ENCODE peak calls at places on chromosomes 11 and 22, in four cellular contexts. One of them, this sample, is unnamed.

GRCh38 chr11:48013269-48013901 is 33.0 kb downstream of the PTPRJ start:
- DNase-seq in DMS 273 treated with DMSO at 0.1 percent for 48 hours: no peak
- DNase-seq in kidney tubule cell: peak; percentile 96
- DNase-seq in stimulated activated naive CD8-positive, alpha-beta T cell treated with anti-CD3 and anti-CD28 coated beads, Interleukin-15, Interleukin-2, amounts not matched to agents 100 U/mL and 50 U/mL, for 24 hours: peak; percentile 72
- DNase-seq in this sample: peak; percentile 61

GRCh38 chr22:30882181-30882771 is 86.3 kb downstream of the MORC2 start:
- DNase-seq in DMS 273 treated with DMSO at 0.1 percent for 48 hours: no peak
- DNase-seq in kidney tubule cell: no peak
- DNase-seq in stimulated activated naive CD8-positive, alpha-beta T cell treated with anti-CD3 and anti-CD28 coated beads, Interleukin-15, Interleukin-2, amounts not matched to agents 100 U/mL and 50 U/mL, for 24 hours: no peak
- DNase-seq in this sample: no peak

GRCh38 chr11:73654482-73655021 is 8.2 kb downstream of the PLEKHB1 start:
- DNase-seq in DMS 273 treated with DMSO at 0.1 percent for 48 hours: no peak
- DNase-seq in kidney tubule cell: no peak
- DNase-seq in stimulated activated naive CD8-positive, alpha-beta T cell treated with anti-CD3 and anti-CD28 coated beads, Interleukin-15, Interleukin-2, amounts not matched to agents 100 U/mL and 50 U/mL, for 24 hours: no peak
- DNase-seq in this sample: no peak

GRCh38 chr22:50604256-50604580 is 3.6 kb downstream of the MAPK8IP2 start:
- DNase-seq in DMS 273 treated with DMSO at 0.1 percent for 48 hours: no peak
- DNase-seq in kidney tubule cell: no peak
- DNase-seq in stimulated activated naive CD8-positive, alpha-beta T cell treated with anti-CD3 and anti-CD28 coated beads, Interleukin-15, Interleukin-2, amounts not matched to agents 100 U/mL and 50 U/mL, for 24 hours: no peak
- DNase-seq in this sample: no peak

GRCh38 chr11:4577761-4578160 is 3.8 kb upstream of the OR52I2 start:
- DNase-seq in DMS 273 treated with DMSO at 0.1 percent for 48 hours: no peak
- DNase-seq in kidney tubule cell: no peak
- DNase-seq in stimulated activated naive CD8-positive, alpha-beta T cell treated with anti-CD3 and anti-CD28 coated beads, Interleukin-15, Interleukin-2, amounts not matched to agents 100 U/mL and 50 U/mL, for 24 hours: no peak
- DNase-seq in this sample: no peak

GRCh38 chr22:37802310-37803194 is 5.2 kb upstream of the GCAT start:
- DNase-seq in DMS 273 treated with DMSO at 0.1 percent for 48 hours: peak; percentile 22
- DNase-seq in kidney tubule cell: peak; percentile 31
- DNase-seq in stimulated activated naive CD8-positive, alpha-beta T cell treated with anti-CD3 and anti-CD28 coated beads, Interleukin-15, Interleukin-2, amounts not matched to agents 100 U/mL and 50 U/mL, for 24 hours: peak; percentile 33
- DNase-seq in this sample: peak; percentile 65

GRCh38 chr11:25961539-25961938 is 370.4 kb upstream of the ANO3 start:
- DNase-seq in DMS 273 treated with DMSO at 0.1 percent for 48 hours: no peak
- DNase-seq in kidney tubule cell: no peak
- DNase-seq in stimulated activated naive CD8-positive, alpha-beta T cell treated with anti-CD3 and anti-CD28 coated beads, Interleukin-15, Interleukin-2, amounts not matched to agents 100 U/mL and 50 U/mL, for 24 hours: no peak
- DNase-seq in this sample: no peak

GRCh38 chr11:97937501-97937900 is 1083.2 kb upstream of the CNTN5 start:
- DNase-seq in DMS 273 treated with DMSO at 0.1 percent for 48 hours: no peak
- DNase-seq in kidney tubule cell: peak; percentile 4
- DNase-seq in stimulated activated naive CD8-positive, alpha-beta T cell treated with anti-CD3 and anti-CD28 coated beads, Interleukin-15, Interleukin-2, amounts not matched to agents 100 U/mL and 50 U/mL, for 24 hours: no peak
- DNase-seq in this sample: peak; percentile 35

GRCh38 chr11:59822989-59823566 is 12.5 kb upstream of the MRPL16 start:
- DNase-seq in DMS 273 treated with DMSO at 0.1 percent for 48 hours: no peak
- DNase-seq in kidney tubule cell: peak; percentile 69
- DNase-seq in stimulated activated naive CD8-positive, alpha-beta T cell treated with anti-CD3 and anti-CD28 coated beads, Interleukin-15, Interleukin-2, amounts not matched to agents 100 U/mL and 50 U/mL, for 24 hours: peak; percentile 14
- DNase-seq in this sample: peak; percentile 72

GRCh38 chr22:37502342-37503182 is 16.4 kb upstream of the MFNG start:
- DNase-seq in DMS 273 treated with DMSO at 0.1 percent for 48 hours: no peak
- DNase-seq in kidney tubule cell: peak; percentile 82
- DNase-seq in stimulated activated naive CD8-positive, alpha-beta T cell treated with anti-CD3 and anti-CD28 coated beads, Interleukin-15, Interleukin-2, amounts not matched to agents 100 U/mL and 50 U/mL, for 24 hours: no peak
- DNase-seq in this sample: no peak

GRCh38 chr11:45238724-45239123 is 47.4 kb downstream of the SYT13 start:
- DNase-seq in DMS 273 treated with DMSO at 0.1 percent for 48 hours: no peak
- DNase-seq in kidney tubule cell: peak; percentile 88
- DNase-seq in stimulated activated naive CD8-positive, alpha-beta T cell treated with anti-CD3 and anti-CD28 coated beads, Interleukin-15, Interleukin-2, amounts not matched to agents 100 U/mL and 50 U/mL, for 24 hours: no peak
- DNase-seq in this sample: peak; percentile 92

GRCh38 chr11:133893381-133893780 is 48.1 kb upstream of the SPATA19 start:
- DNase-seq in DMS 273 treated with DMSO at 0.1 percent for 48 hours: no peak
- DNase-seq in kidney tubule cell: no peak
- DNase-seq in stimulated activated naive CD8-positive, alpha-beta T cell treated with anti-CD3 and anti-CD28 coated beads, Interleukin-15, Interleukin-2, amounts not matched to agents 100 U/mL and 50 U/mL, for 24 hours: no peak
- DNase-seq in this sample: no peak

GRCh38 chr11:89168396-89168795 is 9.3 kb upstream of the TYR start:
- DNase-seq in DMS 273 treated with DMSO at 0.1 percent for 48 hours: no peak
- DNase-seq in kidney tubule cell: no peak
- DNase-seq in stimulated activated naive CD8-positive, alpha-beta T cell treated with anti-CD3 and anti-CD28 coated beads, Interleukin-15, Interleukin-2, amounts not matched to agents 100 U/mL and 50 U/mL, for 24 hours: no peak
- DNase-seq in this sample: peak; percentile 5

GRCh38 chr22:38828616-38829205 is 15.1 kb downstream of the NPTXR start:
- DNase-seq in DMS 273 treated with DMSO at 0.1 percent for 48 hours: no peak
- DNase-seq in kidney tubule cell: no peak
- DNase-seq in stimulated activated naive CD8-positive, alpha-beta T cell treated with anti-CD3 and anti-CD28 coated beads, Interleukin-15, Interleukin-2, amounts not matched to agents 100 U/mL and 50 U/mL, for 24 hours: no peak
- DNase-seq in this sample: no peak

GRCh38 chr11:85855341-85855656 is at the start of gene CCDC83:
- DNase-seq in DMS 273 treated with DMSO at 0.1 percent for 48 hours: no peak
- DNase-seq in kidney tubule cell: no peak
- DNase-seq in stimulated activated naive CD8-positive, alpha-beta T cell treated with anti-CD3 and anti-CD28 coated beads, Interleukin-15, Interleukin-2, amounts not matched to agents 100 U/mL and 50 U/mL, for 24 hours: no peak
- DNase-seq in this sample: no peak

GRCh38 chr22:49838771-49839717 is 11.4 kb upstream of the BRD1 start:
- DNase-seq in DMS 273 treated with DMSO at 0.1 percent for 48 hours: no peak
- DNase-seq in kidney tubule cell: no peak
- DNase-seq in stimulated activated naive CD8-positive, alpha-beta T cell treated with anti-CD3 and anti-CD28 coated beads, Interleukin-15, Interleukin-2, amounts not matched to agents 100 U/mL and 50 U/mL, for 24 hours: peak; percentile 86
- DNase-seq in this sample: no peak

GRCh38 chr11:32137263-32137662 is 46.4 kb downstream of the RCN1 start:
- DNase-seq in DMS 273 treated with DMSO at 0.1 percent for 48 hours: no peak
- DNase-seq in kidney tubule cell: peak; percentile 96
- DNase-seq in stimulated activated naive CD8-positive, alpha-beta T cell treated with anti-CD3 and anti-CD28 coated beads, Interleukin-15, Interleukin-2, amounts not matched to agents 100 U/mL and 50 U/mL, for 24 hours: no peak
- DNase-seq in this sample: peak; percentile 99

GRCh38 chr22:22070371-22070824 is 87.8 kb upstream of the TOP3B start:
- DNase-seq in DMS 273 treated with DMSO at 0.1 percent for 48 hours: no peak
- DNase-seq in kidney tubule cell: peak; percentile 60
- DNase-seq in stimulated activated naive CD8-positive, alpha-beta T cell treated with anti-CD3 and anti-CD28 coated beads, Interleukin-15, Interleukin-2, amounts not matched to agents 100 U/mL and 50 U/mL, for 24 hours: no peak
- DNase-seq in this sample: no peak

GRCh38 chr11:67632982-67633755 is 3.4 kb upstream of the NUDT8 start:
- DNase-seq in DMS 273 treated with DMSO at 0.1 percent for 48 hours: no peak
- DNase-seq in kidney tubule cell: no peak
- DNase-seq in stimulated activated naive CD8-positive, alpha-beta T cell treated with anti-CD3 and anti-CD28 coated beads, Interleukin-15, Interleukin-2, amounts not matched to agents 100 U/mL and 50 U/mL, for 24 hours: no peak
- DNase-seq in this sample: no peak

GRCh38 chr11:15139101-15139770 is 24.5 kb downstream of the INSC start:
- DNase-seq in DMS 273 treated with DMSO at 0.1 percent for 48 hours: no peak
- DNase-seq in kidney tubule cell: no peak
- DNase-seq in stimulated activated naive CD8-positive, alpha-beta T cell treated with anti-CD3 and anti-CD28 coated beads, Interleukin-15, Interleukin-2, amounts not matched to agents 100 U/mL and 50 U/mL, for 24 hours: no peak
- DNase-seq in this sample: no peak

GRCh38 chr11:36744375-36745168 is 146.5 kb upstream of the RAG2 start:
- DNase-seq in DMS 273 treated with DMSO at 0.1 percent for 48 hours: no peak
- DNase-seq in kidney tubule cell: peak; percentile 64
- DNase-seq in stimulated activated naive CD8-positive, alpha-beta T cell treated with anti-CD3 and anti-CD28 coated beads, Interleukin-15, Interleukin-2, amounts not matched to agents 100 U/mL and 50 U/mL, for 24 hours: peak; percentile 74
- DNase-seq in this sample: peak; percentile 63

GRCh38 chr11:837990-838307 is 4.4 kb downstream of the POLR2L start:
- DNase-seq in DMS 273 treated with DMSO at 0.1 percent for 48 hours: no peak
- DNase-seq in kidney tubule cell: no peak
- DNase-seq in stimulated activated naive CD8-positive, alpha-beta T cell treated with anti-CD3 and anti-CD28 coated beads, Interleukin-15, Interleukin-2, amounts not matched to agents 100 U/mL and 50 U/mL, for 24 hours: no peak
- DNase-seq in this sample: no peak

GRCh38 chr11:90476442-90477007 is 253.7 kb upstream of the CHORDC1 start:
- DNase-seq in DMS 273 treated with DMSO at 0.1 percent for 48 hours: peak; percentile 4
- DNase-seq in kidney tubule cell: peak; percentile 72
- DNase-seq in stimulated activated naive CD8-positive, alpha-beta T cell treated with anti-CD3 and anti-CD28 coated beads, Interleukin-15, Interleukin-2, amounts not matched to agents 100 U/mL and 50 U/mL, for 24 hours: peak; percentile 16
- DNase-seq in this sample: peak; percentile 53

GRCh38 chr22:24554316-24555159 is at the start of gene GUCD1:
- DNase-seq in DMS 273 treated with DMSO at 0.1 percent for 48 hours: no peak
- DNase-seq in kidney tubule cell: peak; percentile 37
- DNase-seq in stimulated activated naive CD8-positive, alpha-beta T cell treated with anti-CD3 and anti-CD28 coated beads, Interleukin-15, Interleukin-2, amounts not matched to agents 100 U/mL and 50 U/mL, for 24 hours: peak; percentile 43
- DNase-seq in this sample: peak; percentile 53